ENCODE peak calls at places on chromosomes 7 and 10, in five cellular contexts. E is SJSA1; C is DND-41; Z is esophagus squamous epithelium; J is naive thymus-derived CD4-positive, alpha-beta T cell. L is an unnamed sample.

GRCh38 chr10:58389024-58389423 is 3.8 kb downstream of the TFAM start:
- DNase-seq in E (no peak), C (no peak), Z (no peak), J (no peak), L (no peak)

GRCh38 chr10:31197886-31198285 is 121.1 kb upstream of the ZEB1 start:
- DNase-seq in E (no peak), C (no peak), Z (no peak), J (no peak), L (peak)

GRCh38 chr7:128383781-128384180 is 22.3 kb upstream of the PRRT4 start:
- DNase-seq in E (no peak), C (no peak), Z (no peak), J (no peak), L (no peak)

GRCh38 chr7:36961691-36962090 is 237.4 kb upstream of the AOAH start:
- DNase-seq in E (no peak), C (no peak), Z (no peak), J (no peak), L (no peak)

GRCh38 chr10:60426425-60426824 is 36.8 kb upstream of the ANK3 start:
- DNase-seq in E (no peak), C (no peak), Z (no peak), J (no peak), L (peak)

GRCh38 chr10:28633750-28634149 is 43.6 kb upstream of the BAMBI start:
- DNase-seq in E (no peak), C (no peak), Z (no peak), J (no peak), L (no peak)

GRCh38 chr7:128417071-128417470 is 7.3 kb upstream of the IMPDH1 start:
- DNase-seq in E (no peak), C (no peak), Z (no peak), J (no peak), L (peak)

GRCh38 chr10:63929826-63930467 is 408.7 kb downstream of the REEP3 start:
- DNase-seq in E (no peak), C (no peak), Z (no peak), J (no peak), L (no peak)

GRCh38 chr10:114751856-114752255 is 69.7 kb upstream of the FHIP2A start:
- DNase-seq in E (no peak), C (no peak), Z (no peak), J (no peak), L (peak)

GRCh38 chr7:131688738-131689661 is 132.6 kb upstream of the PODXL start:
- DNase-seq in E (peak), C (peak), Z (no peak), J (peak), L (peak)

GRCh38 chr7:72213081-72213480 is 199.1 kb downstream of the CALN1 start:
- DNase-seq in E (no peak), C (no peak), Z (no peak), J (no peak), L (no peak)

GRCh38 chr10:91672021-91672608 is 39.2 kb upstream of the PPP1R3C start:
- DNase-seq in E (no peak), C (peak), Z (no peak), J (no peak), L (peak)

GRCh38 chr7:70681111-70681846 is 450.7 kb upstream of the GALNT17 start:
- DNase-seq in E (no peak), C (no peak), Z (no peak), J (no peak), L (no peak)

GRCh38 chr10:19417740-19418139 is 369.1 kb downstream of the MALRD1 start:
- DNase-seq in E (no peak), C (no peak), Z (no peak), J (no peak), L (no peak)

GRCh38 chr7:25879799-25880198 is 272.2 kb upstream of the NFE2L3 start:
- DNase-seq in E (no peak), C (no peak), Z (no peak), J (no peak), L (no peak)

GRCh38 chr10:110358869-110359629 is 54.3 kb upstream of the SMNDC1 start:
- DNase-seq in E (no peak), C (no peak), Z (no peak), J (no peak), L (peak)

GRCh38 chr10:102713483-102713813 is 749 bp downstream of the ARL3 start:
- DNase-seq in E (no peak), C (no peak), Z (no peak), J (no peak), L (peak)

GRCh38 chr10:191703-192518 is 56.7 kb downstream of the ZMYND11 start:
- DNase-seq in E (no peak), C (no peak), Z (no peak), J (no peak), L (peak)

GRCh38 chr10:127906548-127907377 is at the start of gene PTPRE:
- DNase-seq in E (peak), C (no peak), Z (no peak), J (peak), L (peak)

GRCh38 chr7:97119747-97120146 is 2.2 kb downstream of the SDHAF3 start:
- DNase-seq in E (no peak), C (no peak), Z (no peak), J (no peak), L (no peak)

GRCh38 chr7:70289067-70289466 is 690.8 kb downstream of the AUTS2 start:
- DNase-seq in E (no peak), C (no peak), Z (no peak), J (no peak), L (peak)

GRCh38 chr7:118214051-118214832 is 10.3 kb upstream of the ANKRD7 start:
- DNase-seq in E (peak), C (peak), Z (peak), J (peak), L (peak)

GRCh38 chr7:22110227-22110839 is 164.6 kb upstream of the CDCA7L start:
- DNase-seq in E (peak), C (peak), Z (no peak), J (peak), L (peak)

GRCh38 chr7:29858080-29858951 is 52.0 kb downstream of the WIPF3 start:
- DNase-seq in E (peak), C (no peak), Z (no peak), J (no peak), L (no peak)

GRCh38 chr7:12210179-12211053 is 678 bp upstream of the TMEM106B start:
- DNase-seq in E (no peak), C (no peak), Z (no peak), J (peak), L (no peak)

GRCh38 chr7:93011351-93012294 is 106.2 kb downstream of the SAMD9 start:
- DNase-seq in E (peak), C (no peak), Z (no peak), J (no peak), L (peak)

GRCh38 chr10:97427571-97428179 is 1.7 kb downstream of the PGAM1 start:
- DNase-seq in E (no peak), C (no peak), Z (no peak), J (no peak), L (peak)

GRCh38 chr10:47159361-47160228 is 140.4 kb upstream of the GDF10 start:
- DNase-seq in E (no peak), C (no peak), Z (no peak), J (no peak), L (peak)

GRCh38 chr7:6435486-6436384 is 12.0 kb downstream of the DAGLB start:
- DNase-seq in E (peak), C (peak), Z (no peak), J (peak), L (peak)

GRCh38 chr7:94436018-94436604 is 41.4 kb downstream of the COL1A2 start:
- DNase-seq in E (peak), C (peak), Z (no peak), J (peak), L (peak)

GRCh38 chr7:72042855-72043254 is 369.3 kb downstream of the CALN1 start:
- DNase-seq in E (peak), C (no peak), Z (no peak), J (no peak), L (no peak)

GRCh38 chr10:22626784-22627183 is 87.6 kb downstream of the PIP4K2A start:
- DNase-seq in E (no peak), C (no peak), Z (no peak), J (no peak), L (no peak)

GRCh38 chr10:126701526-126701925 is 31.0 kb upstream of the C10orf90 start:
- DNase-seq in E (no peak), C (no peak), Z (no peak), J (no peak), L (no peak)

GRCh38 chr7:32879460-32879859 is 12.1 kb downstream of the KBTBD2 start:
- DNase-seq in E (no peak), C (no peak), Z (no peak), J (no peak), L (no peak)

GRCh38 chr10:102542800-102543418 is 39.1 kb downstream of the SUFU start:
- DNase-seq in E (peak), C (no peak), Z (no peak), J (no peak), L (peak)

DNA sequence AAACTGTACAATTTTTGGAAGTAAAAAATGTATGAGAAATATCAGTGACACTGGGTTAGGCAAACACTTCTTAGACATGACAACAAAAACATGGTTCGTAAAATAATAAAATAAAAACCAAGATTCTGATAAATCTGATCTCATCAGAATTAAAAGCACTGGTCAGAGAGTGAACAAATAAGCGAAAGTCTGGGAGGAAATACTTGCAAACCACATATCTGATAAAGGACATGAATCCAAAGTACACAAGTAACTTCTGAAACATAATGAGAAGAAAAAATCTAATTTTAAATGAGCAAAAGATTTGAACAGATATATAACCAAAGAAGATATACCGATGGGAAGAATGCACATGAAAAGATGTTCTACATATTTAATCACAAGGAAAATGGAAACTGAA is 91.5 kb downstream of the RTKN2 start:
- DNase-seq in E (no peak), C (no peak), Z (no peak), J (no peak), L (no peak)
- H3K4me3 ChIP-seq in E (no peak), C (no peak), Z (no peak), J (no peak), L (no peak)

DNA sequence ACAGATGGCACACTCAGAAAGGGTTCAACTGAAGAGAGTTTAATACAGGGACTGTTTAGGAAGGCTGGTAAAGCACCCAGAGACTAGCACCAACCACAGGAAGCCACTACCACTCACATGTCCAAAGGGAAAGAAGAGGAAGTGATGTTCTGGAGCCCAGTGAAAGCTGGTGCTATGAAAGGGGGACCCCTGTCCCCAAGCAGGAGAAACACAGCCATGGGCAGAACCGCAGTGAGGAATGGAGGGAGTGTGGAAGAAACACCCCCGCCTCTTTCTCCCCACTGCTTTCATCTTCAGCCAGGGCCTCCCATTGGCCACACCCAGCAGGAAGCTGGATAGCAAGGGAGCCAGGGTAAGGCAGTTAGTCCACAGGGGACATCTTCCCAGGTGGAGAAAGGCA is 3.2 kb upstream of the VSIR start:
- DNase-seq in E (no peak), C (no peak), Z (no peak), J (no peak), L (no peak)
- H3K4me3 ChIP-seq in E (no peak), C (no peak), Z (no peak), J (no peak), L (no peak)

GRCh38 chr10:16816142-16816541 is 1.1 kb downstream of the RSU1 start:
- DNase-seq in E (no peak), C (no peak), Z (no peak), J (no peak), L (no peak)
- H3K4me3 ChIP-seq in E (peak), C (peak), Z (peak), J (peak), L (peak)

DNA sequence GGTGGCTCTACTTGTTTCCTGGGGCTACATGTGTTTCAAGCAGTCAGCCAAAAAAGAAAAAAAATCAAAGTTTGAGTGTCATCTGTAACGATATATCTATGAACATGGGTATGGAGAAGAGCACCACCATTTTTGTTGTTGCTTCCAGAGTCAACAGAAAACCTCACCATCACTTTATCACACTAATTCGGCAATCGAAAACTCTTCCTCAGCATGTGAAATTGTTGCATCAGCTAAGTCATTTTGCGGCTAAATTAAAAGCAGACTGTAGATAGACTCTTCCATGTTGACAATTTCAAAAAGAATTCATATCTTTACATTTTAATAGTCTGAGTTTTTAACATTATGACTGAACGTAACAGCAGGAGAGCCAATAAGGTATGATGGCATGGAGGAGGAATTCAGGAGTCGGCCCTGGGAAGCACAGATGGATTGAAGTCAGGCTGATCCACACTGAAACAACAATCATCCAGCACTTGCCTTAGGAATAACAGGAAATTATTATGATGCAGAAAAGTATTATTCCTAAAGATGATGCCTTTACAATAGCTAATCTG is 455.7 kb upstream of the KLF6 start:
- DNase-seq in E (peak), C (no peak), Z (no peak), J (no peak), L (peak)
- H3K4me3 ChIP-seq in E (peak), C (no peak), Z (peak), J (no peak), L (no peak)

GRCh38 chr7:101870361-101871062 is 53.1 kb downstream of the CUX1 start:
- DNase-seq in E (no peak), C (no peak), Z (no peak), J (no peak), L (no peak)

GRCh38 chr7:101868191-101868950 is 50.9 kb downstream of the CUX1 start:
- DNase-seq in E (no peak), C (no peak), Z (no peak), J (no peak), L (no peak)

GRCh38 chr7:101869026-101869900 is 51.8 kb downstream of the CUX1 start:
- DNase-seq in E (no peak), C (no peak), Z (no peak), J (no peak), L (no peak)

GRCh38 chr7:101871351-101871750 is 53.9 kb downstream of the CUX1 start:
- DNase-seq in E (no peak), C (no peak), Z (no peak), J (no peak), L (no peak)

GRCh38 chr7:101869901-101870290 is 52.5 kb downstream of the CUX1 start:
- DNase-seq in E (no peak), C (no peak), Z (no peak), J (no peak), L (no peak)
- H3K4me3 ChIP-seq in E (no peak), C (no peak), Z (no peak), J (no peak), L (no peak)

DNA sequence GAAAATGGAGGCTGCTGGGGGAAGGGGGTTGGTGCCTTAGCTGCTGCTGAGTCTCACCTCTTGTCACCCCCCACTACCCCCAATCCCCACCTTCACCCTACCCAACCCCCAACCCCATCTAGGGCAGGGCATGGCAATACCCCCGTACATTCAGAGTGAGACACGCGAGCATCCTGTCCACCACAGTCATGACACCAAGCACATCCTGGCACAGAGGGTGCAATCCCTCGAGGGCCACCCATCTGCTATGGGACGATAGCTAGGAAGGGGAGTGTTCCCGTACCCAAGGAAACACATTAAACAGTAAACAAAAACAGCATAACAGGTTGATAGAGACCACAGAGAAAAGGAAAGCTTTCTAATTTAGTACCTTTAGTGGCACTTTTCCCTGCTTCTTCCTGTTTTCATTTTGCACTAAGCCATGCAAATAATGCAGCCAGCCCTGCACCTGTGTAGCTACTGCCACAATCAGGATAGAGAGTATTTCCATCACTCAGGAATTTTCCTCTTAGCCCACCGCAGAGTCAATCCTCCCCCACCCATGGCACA is 2.3 kb upstream of the SMKR1 start:
- DNase-seq in E (no peak), C (no peak), Z (no peak), J (no peak), L (no peak)
- H3K4me3 ChIP-seq in E (no peak), C (no peak), Z (no peak), J (no peak), L (no peak)

GRCh38 chr7:27168265-27168947 is 3.1 kb upstream of the HOXA9 start:
- DNase-seq in E (peak), C (no peak), Z (no peak), J (no peak), L (peak)
- H3K4me3 ChIP-seq in E (peak), C (no peak), Z (no peak), J (peak), L (peak)